ENCODE peak calls at places on chromosomes 11 and 22, in six cellular contexts. J, B, U, R, L and X are unnamed samples.

GRCh38 chr22:19527861-19528417 is 3.7 kb upstream of the CLDN5 start:
- DNase-seq in J (peak), B (no peak), U (no peak), R (no peak), L (no peak), X (no peak)

GRCh38 chr11:635945-636510 is 1.0 kb upstream of the DRD4 start:
- DNase-seq in J (no peak), B (peak), U (no peak), R (no peak), L (no peak), X (no peak)

GRCh38 chr11:57294225-57295131 is 30.3 kb downstream of the TNKS1BP1 start:
- DNase-seq in J (no peak), B (no peak), U (no peak), R (no peak), L (peak), X (no peak)

GRCh38 chr11:61120865-61121831 is 18.9 kb downstream of the CD5 start:
- DNase-seq in J (no peak), B (no peak), U (no peak), R (no peak), L (peak), X (no peak)

GRCh38 chr22:44345872-44346271 is 33.1 kb upstream of the SHISAL1 start:
- DNase-seq in J (no peak), B (no peak), U (no peak), R (no peak), L (no peak), X (no peak)

GRCh38 chr11:120985718-120986569 is 38.0 kb upstream of the TBCEL start:
- DNase-seq in J (peak), B (peak), U (peak), R (no peak), L (peak), X (peak)

GRCh38 chr11:104830080-104830479 is 68.2 kb downstream of the CASP12 start:
- DNase-seq in J (no peak), B (no peak), U (no peak), R (no peak), L (no peak), X (no peak)

GRCh38 chr22:49156662-49157285 is 670.9 kb downstream of the BRD1 start:
- DNase-seq in J (peak), B (no peak), U (no peak), R (no peak), L (peak), X (no peak)

GRCh38 chr11:83105167-83105566 is 33.5 kb upstream of the RAB30 start:
- DNase-seq in J (no peak), B (no peak), U (no peak), R (no peak), L (no peak), X (no peak)

GRCh38 chr22:21693333-21693998 is 27.7 kb downstream of the PPIL2 start:
- DNase-seq in J (no peak), B (no peak), U (no peak), R (no peak), L (no peak), X (no peak)

GRCh38 chr11:128624269-128625170 is 37.2 kb upstream of the ETS1 start:
- DNase-seq in J (peak), B (peak), U (no peak), R (no peak), L (peak), X (no peak)

GRCh38 chr11:9615031-9615451 is 41.6 kb downstream of the WEE1 start:
- DNase-seq in J (no peak), B (no peak), U (no peak), R (no peak), L (no peak), X (no peak)

GRCh38 chr11:85827768-85828639 is 17.1 kb upstream of the SYTL2 start:
- DNase-seq in J (no peak), B (no peak), U (no peak), R (no peak), L (no peak), X (no peak)

GRCh38 chr11:8283510-8284272 is 20.0 kb upstream of the LMO1 start:
- DNase-seq in J (peak), B (peak), U (no peak), R (no peak), L (no peak), X (peak)

GRCh38 chr11:3165152-3165705 is at the start of gene OSBPL5:
- DNase-seq in J (peak), B (no peak), U (peak), R (peak), L (peak), X (peak)

GRCh38 chr11:128302425-128303186 is 284.8 kb downstream of the ETS1 start:
- DNase-seq in J (no peak), B (no peak), U (no peak), R (no peak), L (no peak), X (no peak)

GRCh38 chr11:95576149-95576851 is 213.3 kb downstream of the FAM76B start:
- DNase-seq in J (no peak), B (no peak), U (no peak), R (no peak), L (no peak), X (no peak)

GRCh38 chr11:26418391-26418790 is 86.5 kb downstream of the ANO3 start:
- DNase-seq in J (no peak), B (no peak), U (no peak), R (no peak), L (no peak), X (no peak)

GRCh38 chr22:45548991-45549736 is 46.5 kb downstream of the FBLN1 start:
- DNase-seq in J (no peak), B (no peak), U (peak), R (no peak), L (peak), X (peak)

GRCh38 chr11:96744697-96745096 is 354.9 kb downstream of the JRKL start:
- DNase-seq in J (no peak), B (no peak), U (no peak), R (no peak), L (no peak), X (no peak)

GRCh38 chr11:46071091-46071490 is 50.2 kb downstream of the PHF21A start:
- DNase-seq in J (no peak), B (no peak), U (no peak), R (no peak), L (no peak), X (no peak)

GRCh38 chr22:36790648-36791047 is 14.7 kb upstream of the IFT27 start:
- DNase-seq in J (no peak), B (no peak), U (peak), R (no peak), L (no peak), X (no peak)

GRCh38 chr11:123740787-123741158 is 687 bp downstream of the ZNF202 start:
- DNase-seq in J (no peak), B (no peak), U (no peak), R (no peak), L (no peak), X (no peak)

GRCh38 chr11:74024630-74025029 is 15.7 kb upstream of the UCP3 start:
- DNase-seq in J (no peak), B (no peak), U (peak), R (no peak), L (peak), X (no peak)

GRCh38 chr11:69533296-69534165 is 52.1 kb downstream of the LINC01488 start:
- DNase-seq in J (peak), B (no peak), U (no peak), R (no peak), L (no peak), X (no peak)

GRCh38 chr11:120973501-120973900 is 50.4 kb upstream of the TBCEL start:
- DNase-seq in J (no peak), B (no peak), U (no peak), R (no peak), L (no peak), X (no peak)

GRCh38 chr22:32744560-32744959 is 56.9 kb upstream of the TIMP3 start:
- DNase-seq in J (no peak), B (no peak), U (no peak), R (no peak), L (no peak), X (no peak)

DNA sequence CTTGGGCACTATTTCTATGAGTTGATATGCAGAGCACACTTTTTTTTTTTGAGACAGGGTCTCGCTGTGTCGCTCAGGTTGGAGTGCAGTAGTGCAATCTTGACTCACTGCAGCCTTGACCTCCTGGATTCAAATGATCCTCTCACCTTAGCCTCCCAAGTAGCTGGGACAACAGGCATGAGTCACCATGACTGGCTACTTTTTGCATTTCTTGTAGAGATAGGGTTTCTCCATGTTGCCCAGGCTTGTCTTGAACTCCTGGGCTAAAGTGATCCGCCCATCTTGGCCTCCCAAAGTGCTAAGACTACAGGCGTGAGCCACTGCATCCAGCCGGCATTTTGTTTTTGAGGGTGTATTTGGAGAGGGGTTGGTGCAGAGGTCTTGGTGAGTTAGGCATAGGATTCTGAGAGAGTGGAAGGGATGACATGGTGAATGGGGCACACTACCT is 29.9 kb upstream of the MTCH2 start:
- DNase-seq in J (no peak), B (no peak), U (no peak), R (no peak), L (no peak), X (no peak)
- H3K4me3 ChIP-seq in J (no peak), B (no peak), U (no peak), R (no peak), L (no peak), X (no peak)

GRCh38 chr11:63761870-63762661 is 6.5 kb downstream of the ZFTA start:
- DNase-seq in J (no peak), B (peak), U (no peak), R (no peak), L (no peak), X (peak)
- TF ChIP-seq POLR2AphosphoS5 in J (no peak), B (peak), U (no peak), R (no peak), L (no peak), X (peak)

DNA sequence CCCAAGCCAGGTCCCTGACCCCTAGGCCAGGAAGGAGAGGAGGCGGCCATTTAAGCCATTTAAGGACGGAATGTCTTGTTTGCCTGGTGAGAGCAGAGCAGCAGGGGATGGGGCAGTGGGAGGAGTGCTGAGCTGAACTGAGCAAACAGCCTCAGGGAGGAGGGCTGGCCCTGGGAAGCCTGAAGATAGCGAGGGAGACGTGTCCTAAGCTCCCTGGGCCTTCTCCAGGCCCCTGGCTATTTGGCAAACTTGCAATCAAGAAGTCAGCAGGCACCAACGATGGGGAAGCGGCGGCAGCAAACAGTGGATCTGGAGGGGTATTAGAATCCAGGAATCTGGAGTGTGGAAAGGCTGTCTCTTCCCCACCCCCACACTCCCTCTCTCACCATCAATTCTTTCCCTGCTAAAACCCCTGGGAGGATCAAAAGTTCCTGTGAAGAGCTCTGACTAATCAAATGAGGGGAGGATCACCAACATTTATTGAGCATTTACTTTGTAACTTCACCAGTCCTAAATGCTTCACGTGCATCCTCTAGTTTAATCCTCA is 8.8 kb downstream of the BCL9L start:
- DNase-seq in J (no peak), B (no peak), U (no peak), R (no peak), L (no peak), X (peak)
- H3K4me3 ChIP-seq in J (peak), B (no peak), U (no peak), R (peak), L (no peak), X (peak)

GRCh38 chr22:27436591-27436990 is 365.0 kb downstream of the MN1 start:
- DNase-seq in J (no peak), B (no peak), U (no peak), R (no peak), L (no peak), X (no peak)

GRCh38 chr22:27435839-27436581 is 365.5 kb downstream of the MN1 start:
- DNase-seq in J (no peak), B (no peak), U (no peak), R (no peak), L (no peak), X (peak)

GRCh38 chr22:27439131-27439530 is 362.4 kb downstream of the MN1 start:
- DNase-seq in J (no peak), B (no peak), U (no peak), R (no peak), L (no peak), X (no peak)

GRCh38 chr22:27437570-27437969 is 364.0 kb downstream of the MN1 start:
- DNase-seq in J (no peak), B (no peak), U (no peak), R (no peak), L (no peak), X (no peak)

GRCh38 chr22:27438271-27438980 is 363.1 kb downstream of the MN1 start:
- DNase-seq in J (no peak), B (no peak), U (no peak), R (no peak), L (peak), X (no peak)
- TF ChIP-seq POLR2AphosphoS5 in J (no peak), B (no peak), U (no peak), R (no peak), L (no peak), X (no peak)

GRCh38 chr22:38218661-38219331 is 17.0 kb downstream of the MAFF start:
- DNase-seq in J (no peak), B (peak), U (no peak), R (peak), L (peak), X (peak)
- H3K4me3 ChIP-seq in J (no peak), B (no peak), U (no peak), R (no peak), L (no peak), X (no peak)

DNA sequence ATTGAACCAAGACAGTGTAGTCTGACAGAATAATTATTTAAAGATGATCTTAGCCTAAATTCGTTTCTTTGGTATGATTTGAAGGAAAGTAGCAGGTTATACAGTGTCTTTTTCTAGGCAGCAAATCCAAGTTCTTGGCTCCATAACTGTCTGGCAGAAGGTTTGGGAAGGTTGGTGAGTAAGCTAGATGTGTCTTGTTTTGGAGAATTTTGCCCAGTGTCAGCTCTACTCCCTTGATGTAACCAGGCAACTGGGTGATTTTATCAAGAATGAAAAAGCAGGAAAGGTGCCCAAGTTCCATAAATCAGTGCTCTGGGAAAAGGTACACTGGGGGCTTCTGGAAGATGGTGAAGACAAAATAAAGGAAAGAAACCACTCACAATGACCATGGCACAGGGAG is 71.5 kb upstream of the USP47 start:
- DNase-seq in J (no peak), B (no peak), U (no peak), R (no peak), L (no peak), X (no peak)
- TF ChIP-seq POLR2AphosphoS5 in J (no peak), B (no peak), U (no peak), R (no peak), L (no peak), X (no peak)

GRCh38 chr11:94002226-94002625 is 18.9 kb upstream of the HEPHL1 start:
- DNase-seq in J (no peak), B (no peak), U (no peak), R (no peak), L (no peak), X (no peak)
- H3K4me3 ChIP-seq in J (no peak), B (no peak), U (no peak), R (no peak), L (no peak), X (no peak)

GRCh38 chr11:65493367-65494176 is 5.3 kb upstream of the MALAT1 start:
- DNase-seq in J (no peak), B (no peak), U (peak), R (no peak), L (peak), X (peak)
- TF ChIP-seq POLR2AphosphoS5 in J (peak), B (no peak), U (peak), R (no peak), L (peak), X (no peak)